ENCODE peak calls at places on chromosome 9, in nine cellular contexts. One of them, this sample, is unnamed. For H3K9me3, the result is how much of the 10 kb centered on the place peaks cover.

GRCh38 chr9:93036887-93037475 is 21.5 kb upstream of the SUSD3 start:
- DNase-seq in tibial nerve: no peak
- DNase-seq in AG04450: no peak
- DNase-seq in GM12878: no peak
- DNase-seq in mammary epithelial cell: no peak
- DNase-seq in GM23248: no peak
- DNase-seq in neural progenitor cell: peak
- DNase-seq in breast epithelium: no peak
- DNase-seq in ascending aorta: no peak
- DNase-seq in this sample: no peak

GRCh38 chr9:80954521-80954920 is 734.8 kb downstream of the TLE1 start:
- DNase-seq in tibial nerve: no peak
- DNase-seq in AG04450: no peak
- DNase-seq in GM12878: no peak
- DNase-seq in mammary epithelial cell: peak
- DNase-seq in GM23248: no peak
- DNase-seq in neural progenitor cell: peak
- DNase-seq in breast epithelium: no peak
- DNase-seq in ascending aorta: no peak
- DNase-seq in this sample: no peak

GRCh38 chr9:112224401-112225289 is 49.5 kb upstream of the SUSD1 start:
- DNase-seq in tibial nerve: no peak
- DNase-seq in AG04450: peak
- DNase-seq in GM12878: no peak
- DNase-seq in mammary epithelial cell: peak
- DNase-seq in GM23248: peak
- DNase-seq in neural progenitor cell: no peak
- DNase-seq in breast epithelium: no peak
- DNase-seq in ascending aorta: no peak
- DNase-seq in this sample: no peak

GRCh38 chr9:16039988-16040761 is 487.3 kb downstream of the CCDC171 start:
- DNase-seq in tibial nerve: no peak
- DNase-seq in AG04450: peak
- DNase-seq in GM12878: no peak
- DNase-seq in mammary epithelial cell: no peak
- DNase-seq in GM23248: no peak
- DNase-seq in neural progenitor cell: peak
- DNase-seq in breast epithelium: no peak
- DNase-seq in ascending aorta: no peak
- DNase-seq in this sample: no peak

GRCh38 chr9:26789959-26790358 is 102.6 kb downstream of the CAAP1 start:
- DNase-seq in tibial nerve: no peak
- DNase-seq in AG04450: no peak
- DNase-seq in GM12878: no peak
- DNase-seq in mammary epithelial cell: peak
- DNase-seq in GM23248: peak
- DNase-seq in neural progenitor cell: no peak
- DNase-seq in breast epithelium: no peak
- DNase-seq in ascending aorta: no peak
- DNase-seq in this sample: no peak

GRCh38 chr9:126411225-126411947 is 84.8 kb downstream of the MVB12B start:
- DNase-seq in tibial nerve: no peak
- DNase-seq in AG04450: no peak
- DNase-seq in GM12878: peak
- DNase-seq in mammary epithelial cell: peak
- DNase-seq in GM23248: peak
- DNase-seq in neural progenitor cell: no peak
- DNase-seq in breast epithelium: no peak
- DNase-seq in ascending aorta: no peak
- DNase-seq in this sample: no peak

GRCh38 chr9:27385606-27386005 is 88.7 kb upstream of the EQTN start:
- DNase-seq in tibial nerve: no peak
- DNase-seq in AG04450: no peak
- DNase-seq in GM12878: no peak
- DNase-seq in mammary epithelial cell: peak
- DNase-seq in GM23248: no peak
- DNase-seq in neural progenitor cell: no peak
- DNase-seq in breast epithelium: no peak
- DNase-seq in ascending aorta: no peak
- DNase-seq in this sample: no peak

GRCh38 chr9:96064838-96065481 is 189.5 kb downstream of the ERCC6L2 start:
- DNase-seq in tibial nerve: no peak
- DNase-seq in AG04450: no peak
- DNase-seq in GM12878: no peak
- DNase-seq in mammary epithelial cell: no peak
- DNase-seq in GM23248: no peak
- DNase-seq in neural progenitor cell: no peak
- DNase-seq in breast epithelium: no peak
- DNase-seq in ascending aorta: no peak
- DNase-seq in this sample: no peak

GRCh38 chr9:127087836-127088235 is 34.6 kb downstream of the ANGPTL2 start:
- DNase-seq in tibial nerve: no peak
- DNase-seq in AG04450: no peak
- DNase-seq in GM12878: no peak
- DNase-seq in mammary epithelial cell: no peak
- DNase-seq in GM23248: no peak
- DNase-seq in neural progenitor cell: no peak
- DNase-seq in breast epithelium: no peak
- DNase-seq in ascending aorta: peak
- DNase-seq in this sample: no peak

GRCh38 chr9:18338042-18338441 is 135.9 kb upstream of the ADAMTSL1 start:
- DNase-seq in tibial nerve: no peak
- DNase-seq in AG04450: no peak
- DNase-seq in GM12878: no peak
- DNase-seq in mammary epithelial cell: no peak
- DNase-seq in GM23248: peak
- DNase-seq in neural progenitor cell: no peak
- DNase-seq in breast epithelium: no peak
- DNase-seq in ascending aorta: no peak
- DNase-seq in this sample: no peak

GRCh38 chr9:9924369-9924768 is 688.4 kb downstream of the PTPRD start:
- DNase-seq in tibial nerve: no peak
- DNase-seq in AG04450: no peak
- DNase-seq in GM12878: no peak
- DNase-seq in mammary epithelial cell: no peak
- DNase-seq in GM23248: no peak
- DNase-seq in neural progenitor cell: no peak
- DNase-seq in breast epithelium: no peak
- DNase-seq in ascending aorta: no peak
- DNase-seq in this sample: no peak

GRCh38 chr9:137371966-137372651 is 50.9 kb downstream of the EXD3 start:
- DNase-seq in tibial nerve: no peak
- DNase-seq in AG04450: no peak
- DNase-seq in GM12878: no peak
- DNase-seq in mammary epithelial cell: no peak
- DNase-seq in GM23248: no peak
- DNase-seq in neural progenitor cell: no peak
- DNase-seq in breast epithelium: no peak
- DNase-seq in ascending aorta: peak
- DNase-seq in this sample: no peak

GRCh38 chr9:72675586-72675985 is 154.2 kb downstream of the TMC1 start:
- DNase-seq in tibial nerve: no peak
- DNase-seq in AG04450: no peak
- DNase-seq in GM12878: no peak
- DNase-seq in mammary epithelial cell: peak
- DNase-seq in GM23248: peak
- DNase-seq in neural progenitor cell: no peak
- DNase-seq in breast epithelium: no peak
- DNase-seq in ascending aorta: no peak
- DNase-seq in this sample: no peak

GRCh38 chr9:684055-684949 is 157.2 kb upstream of the DMRT1 start:
- DNase-seq in tibial nerve: no peak
- DNase-seq in AG04450: no peak
- DNase-seq in GM12878: no peak
- DNase-seq in mammary epithelial cell: peak
- DNase-seq in GM23248: peak
- DNase-seq in neural progenitor cell: peak
- DNase-seq in breast epithelium: no peak
- DNase-seq in ascending aorta: no peak
- DNase-seq in this sample: no peak

GRCh38 chr9:75152416-75152815 is 64.1 kb downstream of the OSTF1 start:
- DNase-seq in tibial nerve: no peak
- DNase-seq in AG04450: no peak
- DNase-seq in GM12878: no peak
- DNase-seq in mammary epithelial cell: no peak
- DNase-seq in GM23248: no peak
- DNase-seq in neural progenitor cell: no peak
- DNase-seq in breast epithelium: no peak
- DNase-seq in ascending aorta: no peak
- DNase-seq in this sample: peak

GRCh38 chr9:12718482-12719026 is 25.4 kb downstream of the TYRP1 start:
- DNase-seq in tibial nerve: no peak
- DNase-seq in AG04450: no peak
- DNase-seq in GM12878: no peak
- DNase-seq in mammary epithelial cell: peak
- DNase-seq in GM23248: peak
- DNase-seq in neural progenitor cell: peak
- DNase-seq in breast epithelium: no peak
- DNase-seq in ascending aorta: no peak
- DNase-seq in this sample: no peak

GRCh38 chr9:33082135-33082534 is 5.7 kb upstream of the SMU1 start:
- DNase-seq in tibial nerve: no peak
- DNase-seq in AG04450: no peak
- DNase-seq in GM12878: no peak
- DNase-seq in mammary epithelial cell: no peak
- DNase-seq in GM23248: no peak
- DNase-seq in neural progenitor cell: no peak
- DNase-seq in breast epithelium: no peak
- DNase-seq in ascending aorta: no peak
- DNase-seq in this sample: no peak
- H3K9me3 ChIP-seq in tibial nerve: under half
- H3K9me3 ChIP-seq in AG04450: under half
- H3K9me3 ChIP-seq in GM12878: under half
- H3K9me3 ChIP-seq in mammary epithelial cell: under half
- H3K9me3 ChIP-seq in GM23248: under half
- H3K9me3 ChIP-seq in neural progenitor cell: under half
- H3K9me3 ChIP-seq in breast epithelium: under half
- H3K9me3 ChIP-seq in ascending aorta: under half
- H3K9me3 ChIP-seq in this sample: under half

GRCh38 chr9:88421348-88421747 is 33.1 kb downstream of the SPIN1 start:
- DNase-seq in tibial nerve: no peak
- DNase-seq in AG04450: no peak
- DNase-seq in GM12878: no peak
- DNase-seq in mammary epithelial cell: no peak
- DNase-seq in GM23248: no peak
- DNase-seq in neural progenitor cell: peak
- DNase-seq in breast epithelium: no peak
- DNase-seq in ascending aorta: no peak
- DNase-seq in this sample: no peak

GRCh38 chr9:88420227-88420626 is 32.0 kb downstream of the SPIN1 start:
- DNase-seq in tibial nerve: no peak
- DNase-seq in AG04450: no peak
- DNase-seq in GM12878: no peak
- DNase-seq in mammary epithelial cell: no peak
- DNase-seq in GM23248: no peak
- DNase-seq in neural progenitor cell: no peak
- DNase-seq in breast epithelium: no peak
- DNase-seq in ascending aorta: no peak
- DNase-seq in this sample: no peak

GRCh38 chr9:88414298-88414697 is 26.1 kb downstream of the SPIN1 start:
- DNase-seq in tibial nerve: no peak
- DNase-seq in AG04450: no peak
- DNase-seq in GM12878: no peak
- DNase-seq in mammary epithelial cell: no peak
- DNase-seq in GM23248: no peak
- DNase-seq in neural progenitor cell: no peak
- DNase-seq in breast epithelium: no peak
- DNase-seq in ascending aorta: no peak
- DNase-seq in this sample: no peak

GRCh38 chr9:88418715-88419540 is 30.7 kb downstream of the SPIN1 start:
- DNase-seq in tibial nerve: no peak
- DNase-seq in AG04450: no peak
- DNase-seq in GM12878: no peak
- DNase-seq in mammary epithelial cell: peak
- DNase-seq in GM23248: peak
- DNase-seq in neural progenitor cell: no peak
- DNase-seq in breast epithelium: no peak
- DNase-seq in ascending aorta: no peak
- DNase-seq in this sample: no peak

GRCh38 chr9:88418025-88418424 is 29.8 kb downstream of the SPIN1 start:
- DNase-seq in tibial nerve: no peak
- DNase-seq in AG04450: no peak
- DNase-seq in GM12878: no peak
- DNase-seq in mammary epithelial cell: no peak
- DNase-seq in GM23248: no peak
- DNase-seq in neural progenitor cell: no peak
- DNase-seq in breast epithelium: no peak
- DNase-seq in ascending aorta: no peak
- DNase-seq in this sample: no peak
- H3K9me3 ChIP-seq in tibial nerve: under half
- H3K9me3 ChIP-seq in AG04450: under half
- H3K9me3 ChIP-seq in GM12878: under half
- H3K9me3 ChIP-seq in mammary epithelial cell: under half
- H3K9me3 ChIP-seq in GM23248: under half
- H3K9me3 ChIP-seq in neural progenitor cell: under half
- H3K9me3 ChIP-seq in breast epithelium: under half
- H3K9me3 ChIP-seq in ascending aorta: under half
- H3K9me3 ChIP-seq in this sample: under half

GRCh38 chr9:24257726-24258125 is 288.0 kb downstream of the IZUMO3 start:
- DNase-seq in tibial nerve: no peak
- DNase-seq in AG04450: no peak
- DNase-seq in GM12878: no peak
- DNase-seq in mammary epithelial cell: peak
- DNase-seq in GM23248: no peak
- DNase-seq in neural progenitor cell: no peak
- DNase-seq in breast epithelium: no peak
- DNase-seq in ascending aorta: no peak
- DNase-seq in this sample: no peak
- H3K9me3 ChIP-seq in tibial nerve: under half
- H3K9me3 ChIP-seq in AG04450: under half
- H3K9me3 ChIP-seq in GM12878: under half
- H3K9me3 ChIP-seq in mammary epithelial cell: under half
- H3K9me3 ChIP-seq in GM23248: under half
- H3K9me3 ChIP-seq in neural progenitor cell: under half
- H3K9me3 ChIP-seq in breast epithelium: under half
- H3K9me3 ChIP-seq in ascending aorta: under half
- H3K9me3 ChIP-seq in this sample: under half

DNA sequence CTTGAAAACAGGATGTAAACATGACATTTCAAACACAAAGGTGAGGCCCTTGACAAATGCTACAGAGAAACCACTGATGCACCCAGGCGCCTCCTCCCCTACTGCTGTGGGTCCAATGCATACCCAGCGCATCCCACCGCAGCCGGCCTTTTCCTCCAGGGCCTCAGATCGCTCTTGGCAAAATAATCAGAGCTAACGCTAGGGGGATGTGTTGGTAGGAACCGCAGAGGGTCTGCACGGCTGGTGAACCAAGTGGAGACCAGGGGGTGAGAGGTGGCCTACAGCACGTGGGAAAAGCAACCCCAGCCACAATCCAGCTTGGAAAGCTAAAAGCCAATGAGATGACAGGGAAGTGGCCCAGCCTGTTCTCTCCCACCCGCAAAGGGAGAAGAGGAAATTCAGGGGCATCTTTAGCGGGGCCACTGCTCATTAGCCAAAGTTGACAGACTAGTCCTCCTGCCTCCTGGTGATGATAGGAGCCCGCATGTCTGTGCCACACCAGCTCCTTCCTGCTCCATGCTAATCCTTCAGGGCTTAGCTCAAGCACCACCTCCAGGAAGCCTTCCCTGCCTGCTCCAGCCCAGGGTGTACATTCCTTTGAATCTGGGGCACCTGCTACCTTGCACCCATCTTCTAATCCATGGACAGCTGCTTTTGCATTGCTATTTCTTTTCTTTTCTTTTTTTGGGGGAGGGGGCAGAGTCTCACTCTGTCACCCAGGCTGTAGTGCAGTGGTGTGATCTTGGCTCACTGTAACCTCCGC is 5.8 kb downstream of the FAM163B start:
- DNase-seq in tibial nerve: no peak
- DNase-seq in AG04450: no peak
- DNase-seq in GM12878: no peak
- DNase-seq in mammary epithelial cell: no peak
- DNase-seq in GM23248: no peak
- DNase-seq in neural progenitor cell: peak
- DNase-seq in breast epithelium: no peak
- DNase-seq in ascending aorta: no peak
- DNase-seq in this sample: no peak
- H3K9me3 ChIP-seq in tibial nerve: under half
- H3K9me3 ChIP-seq in AG04450: under half
- H3K9me3 ChIP-seq in GM12878: under half
- H3K9me3 ChIP-seq in mammary epithelial cell: under half
- H3K9me3 ChIP-seq in GM23248: under half
- H3K9me3 ChIP-seq in neural progenitor cell: under half
- H3K9me3 ChIP-seq in breast epithelium: under half
- H3K9me3 ChIP-seq in ascending aorta: under half
- H3K9me3 ChIP-seq in this sample: under half

This sample was measured in T-helper 17 cell.